ENCODE peak calls at places on chromosomes 5 and 9, in four cellular contexts. Z, J, M and L are unnamed samples.

GRCh38 chr5:81027481-81028058 is 67.4 kb downstream of the RASGRF2 start:
- DNase-seq in Z (peak), J (no peak), M (no peak), L (no peak)

GRCh38 chr5:140111043-140111858 is 2.7 kb upstream of the PURA start:
- DNase-seq in Z (no peak), J (no peak), M (no peak), L (no peak)

GRCh38 chr5:60687927-60688720 is 11.8 kb downstream of the DEPDC1B start:
- DNase-seq in Z (peak), J (no peak), M (no peak), L (peak)

GRCh38 chr5:1107167-1108007 is 4.5 kb downstream of the SLC12A7 start:
- DNase-seq in Z (peak), J (no peak), M (no peak), L (no peak)

GRCh38 chr5:158970569-158971014 is 129.1 kb downstream of the EBF1 start:
- DNase-seq in Z (no peak), J (no peak), M (no peak), L (no peak)

GRCh38 chr5:83049370-83049863 is 27.8 kb downstream of the TMEM167A start:
- DNase-seq in Z (no peak), J (no peak), M (no peak), L (no peak)

GRCh38 chr5:40385544-40385943 is 294.2 kb upstream of the PTGER4 start:
- DNase-seq in Z (no peak), J (peak), M (no peak), L (peak)

GRCh38 chr5:144237851-144238250 is 67.2 kb downstream of the KCTD16 start:
- DNase-seq in Z (no peak), J (no peak), M (no peak), L (no peak)

GRCh38 chr5:150217874-150218692 is 28.2 kb downstream of the SLC6A7 start:
- DNase-seq in Z (peak), J (peak), M (peak), L (peak)

GRCh38 chr5:124398471-124398870 is 348.0 kb downstream of the ZNF608 start:
- DNase-seq in Z (no peak), J (no peak), M (no peak), L (no peak)

GRCh38 chr9:592733-593132 is 248.8 kb upstream of the DMRT1 start:
- DNase-seq in Z (no peak), J (no peak), M (no peak), L (no peak)

GRCh38 chr5:151180291-151180690 is 22.7 kb upstream of the ANXA6 start:
- DNase-seq in Z (no peak), J (no peak), M (no peak), L (no peak)

GRCh38 chr9:3150030-3150429 is 306.1 kb upstream of the PUM3 start:
- DNase-seq in Z (peak), J (no peak), M (no peak), L (no peak)

GRCh38 chr5:112142769-112143270 is 276.3 kb downstream of the EPB41L4A start:
- DNase-seq in Z (no peak), J (no peak), M (peak), L (no peak)

GRCh38 chr9:34688329-34689161 is 2.5 kb downstream of the CCL19 start:
- DNase-seq in Z (peak), J (no peak), M (no peak), L (no peak)

GRCh38 chr5:119036101-119036762 is 34.7 kb upstream of the DMXL1 start:
- DNase-seq in Z (no peak), J (peak), M (no peak), L (no peak)

GRCh38 chr9:13181652-13182051 is 97.8 kb downstream of the MPDZ start:
- DNase-seq in Z (peak), J (no peak), M (no peak), L (peak)

GRCh38 chr9:93205896-93206575 is 22.1 kb downstream of the WNK2 start:
- DNase-seq in Z (no peak), J (no peak), M (no peak), L (no peak)

GRCh38 chr9:99948896-99949295 is 42.4 kb downstream of the STX17 start:
- DNase-seq in Z (no peak), J (no peak), M (no peak), L (no peak)

GRCh38 chr9:94921072-94921471 is 194.6 kb downstream of the AOPEP start:
- DNase-seq in Z (no peak), J (no peak), M (no peak), L (no peak)

GRCh38 chr5:1526151-1526631 is 2.4 kb upstream of the LPCAT1 start:
- DNase-seq in Z (no peak), J (no peak), M (no peak), L (no peak)

GRCh38 chr5:68046445-68046844 is 169.1 kb upstream of the PIK3R1 start:
- DNase-seq in Z (peak), J (peak), M (no peak), L (no peak)

GRCh38 chr9:18722882-18723281 is 248.9 kb downstream of the ADAMTSL1 start:
- DNase-seq in Z (no peak), J (no peak), M (no peak), L (no peak)

GRCh38 chr9:129811967-129812363 is 9.0 kb downstream of the TOR1B start:
- DNase-seq in Z (no peak), J (no peak), M (no peak), L (no peak)

GRCh38 chr5:16673241-16673998 is 56.6 kb upstream of the RETREG1 start:
- DNase-seq in Z (no peak), J (no peak), M (no peak), L (no peak)

GRCh38 chr5:77991084-77991483 is 214.9 kb upstream of the TBCA start:
- DNase-seq in Z (no peak), J (no peak), M (no peak), L (no peak)

GRCh38 chr9:138073808-138074207 is 196.2 kb downstream of the CACNA1B start:
- DNase-seq in Z (no peak), J (no peak), M (no peak), L (no peak)

GRCh38 chr5:31921852-31922305 is 252.2 kb downstream of the GOLPH3 start:
- DNase-seq in Z (no peak), J (no peak), M (no peak), L (no peak)

GRCh38 chr5:116130471-116130870 is 45.6 kb downstream of the COMMD10 start:
- DNase-seq in Z (no peak), J (no peak), M (no peak), L (no peak)

GRCh38 chr9:88733651-88734470 is 198.9 kb downstream of the NXNL2 start:
- DNase-seq in Z (no peak), J (no peak), M (no peak), L (no peak)

GRCh38 chr5:58462623-58463230 is 2.8 kb upstream of the PLK2 start:
- DNase-seq in Z (peak), J (peak), M (no peak), L (peak)
- TF ChIP-seq JUND in Z (no peak), J (no peak), M (no peak), L (no peak)

DNA sequence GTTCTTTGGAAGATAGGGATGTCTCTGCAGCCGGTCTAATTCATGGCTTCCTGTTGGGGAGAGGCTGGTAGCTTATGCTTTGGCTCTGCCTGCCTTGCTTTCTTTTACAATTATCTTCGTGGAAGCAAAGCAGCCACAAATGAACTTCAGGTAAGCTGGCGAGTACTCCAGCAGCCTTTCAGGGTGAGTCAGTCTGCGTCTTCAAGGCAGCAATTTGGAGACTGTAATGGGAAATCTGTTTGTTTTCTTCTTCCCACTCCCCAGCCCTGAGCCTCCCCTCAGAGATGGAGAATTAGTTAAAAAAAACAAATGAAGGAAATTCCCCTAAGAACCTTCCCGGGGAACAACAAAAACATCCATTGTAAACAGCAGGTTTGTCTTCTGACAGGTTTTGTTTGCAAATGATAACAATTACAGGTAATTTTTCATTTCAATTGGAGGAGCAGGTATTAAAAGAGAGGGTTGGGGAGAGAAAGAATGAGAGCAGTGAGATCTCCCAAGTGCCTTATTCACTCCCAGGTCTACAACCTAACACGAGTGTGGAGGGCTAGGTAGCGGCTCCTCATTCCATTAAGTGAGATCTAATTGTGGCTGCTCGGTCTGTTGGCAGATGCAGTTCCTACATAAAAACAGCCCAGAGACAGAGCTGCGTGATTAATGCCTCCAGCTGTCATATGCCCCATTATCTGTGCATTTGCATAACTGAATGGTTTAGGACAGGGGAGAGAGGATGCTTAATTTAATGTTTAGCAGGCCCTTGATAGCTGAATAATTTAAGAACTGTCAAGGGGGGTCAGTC is 100.3 kb downstream of the PSAT1 start:
- DNase-seq in Z (no peak), J (no peak), M (no peak), L (no peak)
- TF ChIP-seq JUND in Z (no peak), J (no peak), M (no peak), L (no peak)

DNA sequence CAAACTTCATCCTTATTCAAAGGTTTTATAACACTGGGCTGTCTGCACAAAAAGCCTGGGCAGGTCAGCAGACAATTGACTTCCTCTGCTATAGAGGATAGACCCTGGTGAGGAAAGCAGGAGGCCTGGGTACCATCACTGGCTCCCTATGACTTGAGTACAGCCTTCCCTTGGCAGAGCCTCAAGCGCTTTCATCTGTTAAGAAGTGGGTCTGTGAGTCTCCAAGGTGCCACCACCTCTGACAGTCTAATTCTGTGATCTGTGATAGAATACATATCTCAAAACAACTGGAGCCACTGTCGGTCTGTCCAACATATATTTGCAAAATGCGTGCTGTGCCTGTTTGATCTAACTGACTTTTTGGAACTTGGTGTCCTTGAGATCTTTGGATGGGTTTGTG is 52.2 kb downstream of the C9orf152 start:
- DNase-seq in Z (no peak), J (no peak), M (no peak), L (no peak)
- TF ChIP-seq JUND in Z (no peak), J (no peak), M (no peak), L (no peak)

GRCh38 chr9:14383296-14383695 is 69.4 kb upstream of the NFIB start:
- DNase-seq in Z (no peak), J (no peak), M (no peak), L (no peak)
- TF ChIP-seq JUND in Z (no peak), J (no peak), M (no peak), L (no peak)

GRCh38 chr5:96649938-96650540 is 12.1 kb upstream of the CAST start:
- DNase-seq in Z (no peak), J (no peak), M (no peak), L (no peak)

GRCh38 chr5:96649251-96649937 is 12.8 kb upstream of the CAST start:
- DNase-seq in Z (peak), J (no peak), M (no peak), L (no peak)

GRCh38 chr5:96648598-96648997 is 13.6 kb upstream of the CAST start:
- DNase-seq in Z (no peak), J (no peak), M (no peak), L (peak)

GRCh38 chr5:96645096-96645495 is 17.1 kb upstream of the CAST start:
- DNase-seq in Z (no peak), J (no peak), M (no peak), L (no peak)

GRCh38 chr5:96648023-96648422 is 14.2 kb upstream of the CAST start:
- DNase-seq in Z (no peak), J (no peak), M (no peak), L (no peak)
- TF ChIP-seq JUND in Z (no peak), J (no peak), M (no peak), L (no peak)

DNA sequence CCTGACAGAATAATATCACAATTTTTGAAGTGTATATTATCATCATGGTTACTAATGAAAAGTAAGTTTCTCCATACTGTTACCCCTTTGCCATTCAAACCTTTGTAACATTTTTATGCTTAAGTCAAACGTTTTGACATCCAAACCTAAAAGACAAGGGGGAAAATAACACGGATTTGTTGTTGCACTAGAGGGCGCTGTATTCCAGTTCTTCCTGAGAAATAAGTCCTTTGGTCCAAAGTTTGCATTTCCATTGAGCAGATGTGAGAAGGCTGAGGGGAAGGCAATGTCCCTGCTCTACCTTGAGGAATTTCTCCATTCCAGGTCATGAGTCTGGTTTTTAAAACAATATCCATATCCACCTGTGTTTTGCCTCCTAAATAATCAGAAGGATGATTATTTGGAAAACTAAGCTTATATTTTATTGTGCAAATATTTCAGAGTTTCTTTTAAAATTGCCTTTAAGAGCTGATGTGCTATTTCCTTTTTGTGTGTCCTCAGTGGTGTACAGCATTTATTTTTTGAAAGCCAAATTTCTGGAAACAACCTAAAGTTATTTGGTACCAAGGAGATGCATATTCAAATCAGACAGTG is 9.7 kb downstream of the LECT2 start:
- DNase-seq in Z (peak), J (peak), M (no peak), L (peak)
- TF ChIP-seq JUND in Z (no peak), J (no peak), M (no peak), L (no peak)

DNA sequence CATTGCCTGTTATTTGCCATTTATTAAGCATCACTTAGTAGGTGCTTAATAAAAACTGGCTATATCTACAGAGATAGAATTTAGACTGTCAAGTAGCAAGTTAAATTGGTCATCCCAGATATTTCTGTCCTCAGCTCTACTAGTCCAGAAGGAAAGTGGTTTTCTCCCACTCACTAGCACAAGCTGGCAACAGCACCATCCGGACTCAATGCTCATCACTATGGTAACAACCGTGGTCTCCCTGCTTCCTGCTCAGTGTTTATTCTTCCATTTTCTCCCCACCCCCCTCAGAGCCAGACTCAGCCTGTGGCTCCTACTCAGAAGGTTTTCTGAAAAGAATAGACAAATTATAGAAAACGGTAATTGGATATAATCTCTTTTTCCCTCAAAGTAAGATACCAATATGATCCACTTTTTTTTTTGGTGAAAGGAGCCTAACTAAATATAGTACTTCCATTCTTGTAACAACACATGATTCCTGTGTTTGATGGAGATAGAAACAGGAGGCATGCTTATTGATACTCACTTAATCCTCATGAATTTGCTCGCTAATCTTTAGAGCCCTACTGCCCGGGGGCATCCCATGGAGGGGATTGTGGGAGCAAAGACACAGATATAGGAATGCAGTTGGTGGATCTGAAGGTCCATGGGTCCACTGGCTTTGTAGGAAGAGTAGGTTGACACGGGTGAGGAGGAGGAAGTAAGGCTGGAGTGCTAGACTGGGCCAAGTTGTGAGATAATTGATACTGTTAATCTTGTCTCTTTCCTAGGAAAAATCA is 191.4 kb downstream of the MAN2A1 start:
- DNase-seq in Z (no peak), J (no peak), M (no peak), L (no peak)
- TF ChIP-seq JUND in Z (no peak), J (no peak), M (no peak), L (no peak)

GRCh38 chr5:170357853-170358497 is 31.2 kb downstream of the KCNMB1 start:
- DNase-seq in Z (no peak), J (no peak), M (no peak), L (no peak)
- TF ChIP-seq JUND in Z (no peak), J (no peak), M (no peak), L (no peak)

DNA sequence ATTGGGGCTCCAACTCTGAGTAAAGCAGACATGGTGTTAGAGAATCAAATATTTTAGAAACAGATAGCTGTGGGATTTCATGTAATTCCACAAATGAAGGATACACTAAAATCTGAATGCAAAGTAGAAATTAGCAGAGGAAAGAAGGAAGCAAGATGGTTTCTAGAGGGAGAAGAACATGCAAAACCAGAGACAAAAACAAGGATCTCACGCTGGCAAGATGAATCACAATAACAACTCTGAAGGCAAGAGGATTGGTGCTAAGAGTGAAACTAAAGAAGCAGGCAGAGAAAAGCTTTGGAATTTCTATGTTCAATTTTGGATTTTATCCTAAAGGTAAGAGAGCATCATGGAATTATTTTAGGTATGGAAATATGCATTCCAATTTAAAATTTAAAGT is 857.2 kb upstream of the COX7C start:
- DNase-seq in Z (no peak), J (no peak), M (no peak), L (no peak)
- TF ChIP-seq JUND in Z (no peak), J (no peak), M (no peak), L (no peak)